ENCODE peak calls at places on chromosome 22, in ten cellular contexts. X is cardiac muscle cell, Q is brain microvascular endothelial cell, L is spleen, F is fibroblast of lung, P is lower lobe of right lung, K is body of pancreas, D is RWPE2, S is aorta, G is neuronal stem cell. H is an unnamed sample.

GRCh38 chr22:37604875-37605274 is 3.8 kb upstream of the GGA1 start:
- DNase-seq in P (no peak), K (no peak), Q (no peak), F (no peak), L (peak; percentile 85), X (no peak), S (no peak), G (no peak), D (no peak), H (no peak)

GRCh38 chr22:19719055-19719482 is 4.3 kb upstream of the GP1BB start:
- DNase-seq in L (no peak), F (no peak), K (no peak), D (no peak), X (peak; percentile 25), P (no peak), S (no peak), Q (no peak), G (no peak), H (no peak)

GRCh38 chr22:42811510-42811909 is 45.6 kb downstream of the ARFGAP3 start:
- DNase-seq in L (no peak), D (no peak), Q (no peak), G (no peak), P (no peak), S (no peak), F (no peak), X (no peak), K (no peak), H (no peak)

GRCh38 chr22:21819183-21819770 is 48.2 kb downstream of the MAPK1 start:
- DNase-seq in X (no peak), L (no peak), G (no peak), D (no peak), K (no peak), P (no peak), S (no peak), F (no peak), Q (no peak), H (no peak)

GRCh38 chr22:47534150-47535133 is 772.0 kb downstream of the TBC1D22A start:
- DNase-seq in P (no peak), F (no peak), X (no peak), K (no peak), D (no peak), Q (no peak), S (no peak), G (no peak), L (no peak), H (no peak)

GRCh38 chr22:44891293-44891747 is 118.5 kb downstream of the PHF21B start:
- DNase-seq in P (no peak), Q (no peak), K (no peak), X (no peak), G (no peak), F (no peak), L (peak; percentile 58), S (no peak), D (no peak), H (no peak)

GRCh38 chr22:19707347-19708322 is 6.7 kb upstream of the SEPTIN5 start:
- DNase-seq in L (peak; percentile 61), S (peak; percentile 38), P (peak; percentile 37), G (no peak), Q (no peak), D (peak; percentile 44), K (no peak), F (no peak), X (no peak), H (no peak)

GRCh38 chr22:21009638-21010425 is 5.1 kb upstream of the P2RX6 start:
- DNase-seq in P (no peak), F (peak; percentile 48), L (no peak), K (peak; percentile 49), D (no peak), Q (peak; percentile 20), S (no peak), G (peak; percentile 56), X (peak; percentile 63), H (peak; percentile 33)

GRCh38 chr22:33807465-33807864 is 112.8 kb downstream of the LARGE1 start:
- DNase-seq in X (peak; percentile 19), Q (peak; percentile 25), L (no peak), D (no peak), K (no peak), P (no peak), F (peak; percentile 39), G (no peak), S (no peak), H (peak; percentile 22)

GRCh38 chr22:23113847-23114720 is 27.7 kb downstream of the RSPH14 start:
- DNase-seq in X (no peak), K (no peak), Q (no peak), D (no peak), S (no peak), F (no peak), P (no peak), G (no peak), L (no peak), H (no peak)

GRCh38 chr22:27800250-27801131 is 1.1 kb downstream of the MN1 start:
- DNase-seq in F (peak; percentile 70), L (no peak), G (peak; percentile 59), D (no peak), K (no peak), Q (no peak), P (no peak), S (peak; percentile 56), X (no peak), H (no peak)

GRCh38 chr22:46465793-46466192 is 71.6 kb downstream of the CELSR1 start:
- DNase-seq in F (no peak), G (no peak), L (no peak), Q (no peak), S (no peak), P (peak; percentile 71), D (no peak), X (no peak), K (no peak), H (no peak)
- H3K27ac ChIP-seq in F (no peak overlapping the region), G (no peak overlapping the region), L (no peak overlapping the region), Q (no peak overlapping the region), S (no peak overlapping the region), P (peak overlapping the region; percentile 53), D (peak overlapping the region; percentile 7), X (peak overlapping the region; percentile 50), K (no peak overlapping the region), H (no peak overlapping the region)

GRCh38 chr22:41290262-41291221 is 4.6 kb upstream of the RANGAP1 start:
- DNase-seq in G (peak; percentile 40), X (peak; percentile 78), L (no peak), P (no peak), Q (peak; percentile 57), D (no peak), S (no peak), K (peak; percentile 24), F (peak; percentile 86), H (peak; percentile 76)
- H3K27ac ChIP-seq in G (peak overlapping the region; percentile 81), X (peak overlapping the region; percentile 73), L (no peak overlapping the region), P (peak overlapping the region; percentile 85), Q (peak overlapping the region; percentile 71), D (peak overlapping the region; percentile 99), S (peak overlapping the region; percentile 62), K (peak overlapping the region; percentile 45), F (peak overlapping the region; percentile 90), H (peak overlapping the region; percentile 77)

DNA sequence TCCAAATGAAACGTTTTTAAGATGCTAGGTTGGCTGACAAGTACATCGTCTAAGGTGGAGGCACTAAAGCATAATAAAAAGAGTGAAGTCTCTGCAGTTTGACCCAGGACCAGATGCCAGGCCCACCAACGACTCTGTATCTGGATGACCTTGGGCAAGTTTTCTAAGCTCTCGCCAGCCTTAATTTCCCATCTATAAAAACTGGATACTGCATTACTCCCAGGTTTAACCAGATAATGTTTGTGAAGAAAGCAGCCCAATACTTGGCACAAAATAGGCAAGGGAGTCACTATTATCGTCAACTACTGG is 49.0 kb downstream of the FAM83F start:
- DNase-seq in X (no peak), Q (no peak), L (no peak), S (no peak), K (no peak), F (no peak), D (no peak), G (no peak), P (no peak), H (no peak)
- H3K27ac ChIP-seq in X (peak overlapping the region; percentile 93), Q (peak overlapping the region; percentile 80), L (peak overlapping the region; percentile 99), S (peak overlapping the region; percentile 83), K (peak overlapping the region; percentile 93), F (peak overlapping the region; percentile 96), D (peak overlapping the region; percentile 17), G (no peak overlapping the region), P (peak overlapping the region; percentile 95), H (peak overlapping the region; percentile 93)

DNA sequence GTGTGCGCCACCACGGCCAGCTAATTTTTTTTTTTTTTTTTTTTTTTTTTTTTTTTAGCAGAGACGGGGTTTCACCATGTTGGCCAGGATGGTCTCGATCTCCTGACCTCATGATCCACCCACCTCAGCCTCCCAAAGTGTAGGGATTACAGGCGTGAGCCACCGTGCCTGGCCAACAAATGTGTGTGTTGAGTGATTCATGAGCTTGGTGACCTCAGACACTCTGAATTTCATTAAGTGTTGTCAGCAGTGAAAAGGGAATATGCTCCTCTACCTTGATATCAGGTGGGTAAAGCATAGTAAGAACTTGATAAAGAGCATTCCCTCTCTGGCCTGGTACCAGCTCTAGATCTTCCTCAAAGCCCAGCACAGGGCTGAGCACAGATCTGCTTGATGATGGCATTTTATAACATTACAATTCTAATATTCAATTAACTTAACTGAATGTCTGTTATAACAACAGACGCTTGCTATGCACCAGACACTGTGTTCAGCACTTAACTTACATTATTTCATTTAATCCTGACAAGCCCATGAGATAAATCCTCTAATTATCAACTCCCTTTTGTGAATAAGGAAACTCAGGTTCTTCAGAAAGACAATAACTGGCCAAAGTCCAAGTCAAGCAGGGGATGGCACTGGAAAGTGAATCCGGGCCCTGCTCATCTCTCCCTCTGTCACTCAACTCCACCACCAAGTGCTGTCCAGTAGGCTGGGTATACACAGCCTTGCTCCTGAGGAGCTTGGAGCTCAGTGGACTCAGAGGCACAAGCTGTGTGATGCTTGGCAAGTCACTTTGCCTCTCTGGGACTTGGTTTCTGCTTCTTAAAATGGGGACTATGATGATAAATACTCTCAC is 13.0 kb downstream of the TBC1D10A start:
- DNase-seq in Q (no peak), L (no peak), G (no peak), D (no peak), F (no peak), K (no peak), P (no peak), X (no peak), S (peak; percentile 12), H (no peak)
- H3K27ac ChIP-seq in Q (no peak overlapping the region), L (no peak overlapping the region), G (no peak overlapping the region), D (no peak overlapping the region), F (no peak overlapping the region), K (no peak overlapping the region), P (no peak overlapping the region), X (no peak overlapping the region), S (no peak overlapping the region), H (no peak overlapping the region)

H was measured in astrocyte.